ENCODE peak calls at places on chromosomes 5 and 9, in five cellular contexts. J is mesenchymal stem cell, U is IMR-90, X is H1, E is trophoblast cell. L is an unnamed sample.

GRCh38 chr5:57664700-57665099 is 182.1 kb upstream of the ACTBL2 start:
- DNase-seq in E (no peak), J (no peak), U (no peak), X (no peak), L (no peak)

GRCh38 chr9:115162946-115163345 is 45.0 kb upstream of the TNC start:
- DNase-seq in E (no peak), U (no peak), X (no peak), J (peak), L (no peak)

GRCh38 chr5:143094087-143094511 is 309.4 kb downstream of the NR3C1 start:
- DNase-seq in J (peak), E (no peak), X (peak), U (peak), L (peak)

GRCh38 chr5:158718738-158719505 is 380.8 kb downstream of the EBF1 start:
- DNase-seq in E (no peak), U (peak), J (peak), X (no peak), L (no peak)

GRCh38 chr5:144638802-144639201 is 468.1 kb downstream of the KCTD16 start:
- DNase-seq in E (no peak), X (no peak), U (no peak), J (no peak), L (no peak)

GRCh38 chr9:2307480-2307879 is 292.3 kb downstream of the SMARCA2 start:
- DNase-seq in J (peak), U (peak), E (no peak), X (peak), L (no peak)

GRCh38 chr9:117485176-117485575 is 70.3 kb upstream of the ASTN2 start:
- DNase-seq in U (no peak), J (peak), X (no peak), E (no peak), L (no peak)

GRCh38 chr9:19498015-19498414 is 89.2 kb downstream of the ACER2 start:
- DNase-seq in U (peak), X (no peak), E (no peak), J (peak), L (no peak)

GRCh38 chr5:126600631-126601511 is at the start of gene PHAX:
- DNase-seq in X (peak), J (peak), E (peak), U (peak), L (peak)

GRCh38 chr5:6408627-6409446 is 30.5 kb upstream of the MED10 start:
- DNase-seq in E (no peak), J (no peak), X (no peak), U (peak), L (no peak)

GRCh38 chr5:124980174-124980941 is 233.9 kb upstream of the ZNF608 start:
- DNase-seq in E (no peak), X (peak), U (no peak), J (peak), L (peak)

GRCh38 chr9:95040106-95040505 is 277.4 kb downstream of the FANCC start:
- DNase-seq in X (no peak), E (no peak), U (no peak), J (no peak), L (no peak)

GRCh38 chr9:94950733-94951590 is 224.5 kb downstream of the AOPEP start:
- DNase-seq in J (no peak), X (no peak), U (peak), E (no peak), L (no peak)

GRCh38 chr9:120711354-120711753 is 2.9 kb downstream of the MEGF9 start:
- DNase-seq in J (peak), U (no peak), X (no peak), E (no peak), L (no peak)

GRCh38 chr5:41763096-41763495 is 107.1 kb downstream of the OXCT1 start:
- DNase-seq in E (no peak), X (no peak), J (peak), U (peak), L (no peak)

GRCh38 chr5:83077662-83078261 is 415 bp downstream of the XRCC4 start:
- DNase-seq in U (peak), X (peak), J (peak), E (no peak), L (no peak)

GRCh38 chr5:66540078-66540477 is 56.1 kb upstream of the MAST4 start:
- DNase-seq in J (no peak), X (no peak), U (no peak), E (no peak), L (no peak)

GRCh38 chr5:35478856-35479682 is 138.6 kb upstream of the SPEF2 start:
- DNase-seq in J (peak), U (peak), X (no peak), E (no peak), L (no peak)

GRCh38 chr9:27482709-27483108 is 41.4 kb upstream of the IFNK start:
- DNase-seq in J (no peak), X (no peak), E (no peak), U (no peak), L (no peak)

GRCh38 chr5:55278778-55279177 is 28.7 kb downstream of the DHX29 start:
- DNase-seq in J (peak), E (no peak), X (no peak), U (peak), L (no peak)

GRCh38 chr5:172798422-172799215 is 27.6 kb upstream of the DUSP1 start:
- DNase-seq in U (peak), J (peak), X (no peak), E (no peak), L (no peak)

GRCh38 chr5:17398439-17398838 is 99.6 kb upstream of the TAF11L2 start:
- DNase-seq in X (no peak), E (peak), J (peak), U (peak), L (no peak)

GRCh38 chr5:172453206-172453985 is 929 bp downstream of the SH3PXD2B start:
- DNase-seq in J (peak), E (no peak), X (peak), U (peak), L (peak)

GRCh38 chr5:3392306-3392939 is 203.2 kb upstream of the IRX1 start:
- DNase-seq in E (no peak), J (no peak), X (no peak), U (no peak), L (no peak)

DNA sequence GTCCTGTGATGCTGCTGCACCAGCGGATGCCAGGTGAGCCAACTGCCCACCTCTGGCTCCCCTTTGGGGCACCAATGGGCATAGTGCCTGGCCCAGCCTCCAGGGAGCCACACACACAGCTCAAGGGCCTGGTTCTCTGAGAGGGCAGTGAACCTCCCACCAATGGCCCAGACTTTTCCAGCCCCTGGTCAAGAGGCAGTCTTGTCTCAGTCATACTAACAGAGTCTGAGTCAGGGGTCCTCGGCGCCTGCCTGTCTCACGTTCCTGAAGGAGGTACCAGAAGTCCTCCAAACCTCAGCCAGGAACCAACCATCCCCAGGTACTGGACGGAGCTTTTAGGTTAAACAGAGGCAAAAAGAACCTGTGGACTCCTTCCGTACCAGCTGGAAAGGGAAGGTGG is 121.1 kb downstream of the C5orf15 start:
- DNase-seq in U (no peak), J (no peak), E (no peak), X (no peak), L (no peak)
- H3K23ac ChIP-seq in U (no peak), J (no peak), E (no peak), X (no peak), L (no peak)

DNA sequence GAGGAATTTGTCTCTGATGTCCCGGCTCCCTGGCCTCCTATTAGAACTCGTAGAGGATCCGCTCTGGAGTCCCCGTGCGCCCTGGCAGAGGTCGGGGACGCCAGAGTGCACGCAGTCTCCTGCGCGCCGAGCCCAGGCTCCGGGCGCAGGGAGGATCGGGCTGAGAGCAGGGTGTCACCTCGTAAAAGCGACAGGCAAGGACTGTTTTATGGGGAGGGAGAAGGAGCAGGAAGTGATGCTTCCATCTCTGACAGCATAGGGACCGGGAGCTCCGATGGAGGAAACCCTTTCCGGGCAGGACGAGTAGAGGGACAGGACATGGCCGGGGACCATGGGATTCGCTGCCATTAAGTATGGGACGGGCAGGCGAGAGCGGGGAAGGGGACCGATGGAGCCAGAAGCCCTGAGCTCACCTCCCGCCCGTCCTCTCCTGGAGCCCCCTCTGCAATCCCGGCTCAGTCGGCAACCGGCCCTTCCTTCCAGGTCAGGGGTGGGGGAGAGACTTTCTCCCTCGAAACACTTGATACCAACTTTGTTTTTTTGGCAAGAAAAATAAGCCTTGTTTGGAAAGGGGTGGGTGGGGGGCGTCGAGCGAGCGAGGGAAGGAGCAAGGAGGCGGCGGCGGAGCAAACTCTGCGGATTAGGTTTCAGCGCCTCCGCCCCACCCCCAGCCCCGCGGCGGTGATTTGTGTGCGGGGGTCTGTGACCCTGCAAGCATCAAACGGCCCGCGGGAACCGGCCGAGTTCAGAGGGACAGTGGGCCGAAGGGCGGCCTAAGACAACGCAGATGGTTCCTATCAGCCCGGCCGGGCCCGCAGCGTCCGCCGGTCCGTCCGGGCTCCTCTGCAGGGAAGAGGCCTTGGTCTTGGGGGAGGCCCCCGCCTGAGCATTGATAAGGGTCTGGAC is 12.6 kb downstream of the LMX1B start:
- DNase-seq in E (no peak), X (peak), U (no peak), J (peak), L (no peak)
- H3K4me3 ChIP-seq in E (no peak), X (peak), U (no peak), J (peak), L (peak)

GRCh38 chr9:96417610-96418073 is 528 bp downstream of the ZNF367 start:
- DNase-seq in X (no peak), E (no peak), J (peak), U (no peak), L (peak)
- H4K91ac ChIP-seq in X (no peak), E (peak), J (peak), U (no peak), L (no peak)

GRCh38 chr5:12292610-12293204 is 388.5 kb upstream of the CTNND2 start:
- DNase-seq in E (no peak), U (no peak), J (no peak), X (no peak), L (peak)

DNA sequence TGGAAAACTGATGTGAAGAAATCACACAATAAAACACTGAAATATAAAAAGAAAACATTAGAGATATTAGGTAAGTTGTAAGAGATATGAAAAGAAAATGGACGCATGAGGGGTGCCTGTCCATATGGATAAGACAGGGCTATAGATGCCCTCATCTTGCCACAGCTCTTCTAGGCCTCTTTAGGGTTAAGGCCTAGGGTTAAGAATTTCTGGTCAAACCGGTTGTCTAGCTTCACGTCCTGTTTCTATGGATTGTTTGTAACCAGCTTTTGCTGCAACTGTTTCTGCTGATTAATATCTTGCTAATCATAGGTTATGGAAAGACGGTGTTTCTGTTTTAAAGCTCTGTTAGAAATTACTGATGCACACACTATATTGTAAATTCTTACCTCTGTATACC is 389.9 kb upstream of the CTNND2 start:
- DNase-seq in J (no peak), E (peak), U (no peak), X (no peak), L (no peak)
- H3K23ac ChIP-seq in J (no peak), E (no peak), U (no peak), X (no peak), L (no peak)

DNA sequence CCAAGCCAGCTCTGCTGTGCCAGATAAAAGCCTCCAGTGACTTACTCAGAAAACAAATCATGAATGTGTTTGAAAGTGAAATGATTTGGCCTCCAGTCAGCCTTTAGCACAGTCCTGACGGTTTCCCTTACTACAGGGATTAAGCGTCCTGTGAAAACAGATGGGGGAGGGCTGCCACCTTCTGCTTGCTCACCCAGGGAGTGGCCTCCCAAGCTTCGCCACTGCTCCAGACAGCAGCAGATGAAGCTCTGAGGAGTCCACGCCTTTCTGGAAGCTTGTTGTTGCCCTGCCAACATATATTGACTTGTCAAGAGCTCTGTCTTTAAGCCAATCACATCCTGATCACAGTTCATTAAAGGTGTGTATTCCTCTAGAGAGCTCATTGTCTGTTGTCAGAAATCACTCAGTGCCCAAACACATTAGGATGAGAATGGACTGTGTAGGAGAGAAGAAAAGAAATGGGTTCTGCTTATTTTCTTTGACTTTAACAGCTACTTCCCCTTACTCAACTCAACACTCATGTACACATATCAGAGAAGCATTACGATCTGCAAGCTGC is 4.9 kb upstream of the FYB1 start:
- DNase-seq in X (no peak), J (peak), U (peak), E (no peak), L (no peak)
- H3K4me3 ChIP-seq in X (no peak), J (no peak), U (no peak), E (no peak), L (no peak)

DNA sequence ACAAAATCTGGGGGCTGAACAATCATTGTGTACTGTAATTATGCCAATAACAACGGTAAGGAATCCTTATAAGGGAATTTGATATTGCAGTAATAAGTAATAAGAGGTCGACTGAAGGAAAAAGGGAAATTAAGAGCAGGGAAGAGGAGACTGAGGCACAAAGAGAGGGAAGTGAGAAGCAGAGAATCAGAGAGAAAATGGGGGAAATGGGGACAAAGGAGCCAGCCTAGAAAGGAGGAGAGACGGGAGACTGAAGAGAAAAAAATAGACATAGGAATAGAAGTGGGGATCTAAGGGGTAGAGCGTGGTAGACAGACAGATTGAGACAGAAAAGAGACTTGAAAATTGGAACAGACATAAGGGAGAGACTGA is 518 bp upstream of the ZNF300 start:
- DNase-seq in U (no peak), X (no peak), E (no peak), J (no peak), L (no peak)
- H4K91ac ChIP-seq in U (no peak), X (peak), E (no peak), J (no peak), L (no peak)

GRCh38 chr9:21803674-21804048 is 1.2 kb downstream of the MTAP start:
- DNase-seq in U (no peak), J (peak), E (no peak), X (no peak), L (no peak)

GRCh38 chr9:21804336-21804735 is 1.9 kb downstream of the MTAP start:
- DNase-seq in X (no peak), U (no peak), J (no peak), E (no peak), L (no peak)

GRCh38 chr9:21810388-21810787 is 8.0 kb downstream of the MTAP start:
- DNase-seq in J (no peak), E (no peak), U (peak), X (no peak), L (no peak)

GRCh38 chr9:21804791-21805190 is 2.4 kb downstream of the MTAP start:
- DNase-seq in E (no peak), J (no peak), U (no peak), X (no peak), L (no peak)

DNA sequence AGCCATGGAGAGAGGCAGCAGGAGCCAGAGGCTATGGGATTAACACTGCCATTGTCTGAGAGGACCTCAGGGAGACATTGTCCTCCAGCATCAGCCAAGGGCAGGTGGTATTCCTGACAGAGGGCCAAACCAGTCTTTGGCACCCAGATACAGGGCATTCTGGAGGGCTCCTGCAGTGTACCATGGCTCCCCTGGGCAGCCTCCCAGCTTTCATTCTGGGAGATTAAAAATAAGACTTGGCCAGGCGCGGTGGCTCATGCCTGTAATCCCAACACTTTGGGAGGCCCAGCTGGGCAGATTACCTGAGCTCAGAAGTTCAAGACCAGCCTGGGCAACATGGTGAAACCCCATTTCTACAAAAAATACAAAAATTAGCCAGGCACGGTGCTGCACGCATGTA is 4.2 kb downstream of the MTAP start:
- DNase-seq in E (no peak), X (no peak), U (no peak), J (no peak), L (no peak)
- H3K23ac ChIP-seq in E (no peak), X (no peak), U (no peak), J (no peak), L (no peak)

GRCh38 chr5:122501087-122501435 is 189.0 kb downstream of the SNCAIP start:
- DNase-seq in X (no peak), J (no peak), U (peak), E (no peak), L (no peak)
- H3K4me3 ChIP-seq in X (no peak), J (peak), U (no peak), E (no peak), L (no peak)

L was measured in neuronal stem cell.